ENCODE peak calls at places on chromosomes 7 and 10, in four cellular contexts. H is PC-3, Q is Caco-2, E is GM13977. D is an unnamed sample.

GRCh38 chr7:122885583-122886356 is 490 bp downstream of the CADPS2 start:
- DNase-seq in Q (peak; percentile 38), E (peak; percentile 41), H (peak; percentile 31), D (peak; percentile 46)

GRCh38 chr7:5477126-5477525 is 53.5 kb upstream of the TNRC18 start:
- DNase-seq in H (no peak), Q (no peak), E (no peak), D (no peak)

GRCh38 chr10:93992400-93993030 is 1.2 kb upstream of the PLCE1 start:
- DNase-seq in Q (no peak), E (no peak), H (peak; percentile 22), D (no peak)

GRCh38 chr10:101778781-101779543 is 3.0 kb upstream of the FGF8 start:
- DNase-seq in E (peak; percentile 74), H (no peak), Q (peak; percentile 32), D (peak; percentile 14)

GRCh38 chr10:72796042-72796441 is 97.5 kb upstream of the OIT3 start:
- DNase-seq in H (peak; percentile 59), Q (no peak), E (no peak), D (no peak)

GRCh38 chr10:63713191-63714144 is 192.3 kb downstream of the REEP3 start:
- DNase-seq in H (peak; percentile 38), E (no peak), Q (no peak), D (peak; percentile 56)

GRCh38 chr7:32905175-32905662 is 13.7 kb upstream of the KBTBD2 start:
- DNase-seq in Q (peak; percentile 50), H (no peak), E (no peak), D (peak; percentile 83)

GRCh38 chr10:18793951-18794350 is 134.7 kb downstream of the ARL5B start:
- DNase-seq in Q (no peak), E (no peak), H (peak; percentile 44), D (no peak)

GRCh38 chr10:76124230-76124629 is 692.8 kb downstream of the LRMDA start:
- DNase-seq in H (no peak), E (no peak), Q (no peak), D (no peak)

GRCh38 chr7:136326045-136326610 is 349.0 kb upstream of the MTPN start:
- DNase-seq in H (no peak), E (no peak), Q (no peak), D (no peak)

GRCh38 chr10:30581779-30582380 is 47.7 kb downstream of the LYZL2 start:
- DNase-seq in Q (no peak), H (peak; percentile 54), E (peak; percentile 46), D (peak; percentile 68)

GRCh38 chr7:148436571-148436970 is 154.0 kb upstream of the C7orf33 start:
- DNase-seq in Q (no peak), E (no peak), H (no peak), D (no peak)

GRCh38 chr7:114392686-114393085 is 21.9 kb upstream of the FOXP2 start:
- DNase-seq in Q (no peak), H (no peak), E (no peak), D (no peak)

GRCh38 chr10:49737474-49738201 is 24.5 kb downstream of the OGDHL start:
- DNase-seq in Q (no peak), H (peak; percentile 89), E (no peak), D (no peak)

GRCh38 chr7:140008755-140009610 is 53.8 kb downstream of the PARP12 start:
- DNase-seq in E (no peak), Q (no peak), H (no peak), D (no peak)

GRCh38 chr10:93771354-93771753 is 13.6 kb downstream of the LGI1 start:
- DNase-seq in Q (no peak), E (no peak), H (no peak), D (no peak)

GRCh38 chr7:118648002-118648401 is 423.5 kb downstream of the ANKRD7 start:
- DNase-seq in E (no peak), H (no peak), Q (no peak), D (no peak)
- TF ChIP-seq CTCF in E (peak; percentile 17), H (no peak), Q (no peak), D (no peak)

GRCh38 chr10:33968983-33969382 is 634.5 kb upstream of the NRP1 start:
- DNase-seq in Q (no peak), H (no peak), E (no peak), D (no peak)
- TF ChIP-seq CTCF in Q (no peak), H (no peak), E (no peak), D (no peak)

DNA sequence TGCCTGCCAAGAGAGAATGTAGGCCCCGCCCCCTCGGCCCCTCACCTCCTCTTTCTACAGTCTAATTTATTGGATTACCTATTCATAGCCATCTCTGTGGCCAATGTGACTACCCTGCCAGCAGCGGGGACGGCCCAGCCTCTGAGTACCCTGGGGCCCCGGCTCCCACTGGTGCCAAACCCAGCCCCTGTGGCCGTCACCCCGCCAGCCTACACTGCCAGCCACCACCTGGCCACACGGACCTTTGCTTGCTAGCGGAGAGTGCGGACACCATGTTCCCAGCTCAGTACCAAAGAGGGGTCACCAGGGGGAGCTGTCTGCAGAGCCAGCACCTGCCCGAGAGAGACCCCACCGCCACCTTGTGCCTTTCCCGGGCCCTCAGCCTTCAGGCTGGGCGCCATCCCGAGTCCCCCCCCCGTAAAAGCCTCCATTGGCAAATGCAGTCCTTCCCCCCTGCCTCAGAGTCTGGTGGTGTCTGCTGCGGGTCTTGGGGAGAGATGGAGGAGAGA is 511.1 kb downstream of the ZNF37A start:
- DNase-seq in E (no peak), H (no peak), Q (no peak), D (no peak)
- TF ChIP-seq CTCF in E (no peak), H (no peak), Q (no peak), D (no peak)

GRCh38 chr7:151167197-151167911 is at the start of gene GBX1:
- DNase-seq in E (no peak), H (no peak), Q (no peak), D (peak; percentile 44)
- TF ChIP-seq CTCF in E (no peak), H (no peak), Q (no peak), D (no peak)

DNA sequence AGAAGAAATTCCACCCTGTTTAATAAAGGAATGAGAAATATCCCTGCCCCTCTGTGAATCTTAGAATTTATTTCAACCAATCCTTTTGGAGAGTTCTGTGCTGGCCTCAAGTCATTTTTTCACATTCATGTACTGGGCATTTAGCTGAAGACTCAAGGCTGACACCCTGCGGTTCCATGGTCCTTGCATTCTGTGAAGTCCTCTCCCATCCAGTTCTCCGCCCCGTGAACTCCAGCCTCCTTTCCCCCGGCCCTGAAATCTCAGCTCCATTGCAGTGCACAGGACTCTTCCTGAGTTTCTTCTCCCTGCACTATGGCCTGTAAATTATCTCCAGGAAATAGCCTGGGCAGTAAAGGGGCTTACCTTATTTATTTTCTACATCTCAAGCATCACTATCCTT is 183.0 kb upstream of the KCND2 start:
- DNase-seq in H (peak; percentile 65), Q (peak; percentile 61), E (no peak), D (no peak)
- TF ChIP-seq CTCF in H (peak; percentile 59), Q (peak; percentile 8), E (no peak), D (no peak)

GRCh38 chr10:100041620-100042019 is 31.9 kb upstream of the DNMBP start:
- DNase-seq in H (no peak), Q (no peak), E (no peak), D (no peak)
- TF ChIP-seq CTCF in H (no peak), Q (no peak), E (no peak), D (no peak)

GRCh38 chr10:7605565-7606295 is 61.0 kb downstream of the ITIH5 start:
- DNase-seq in H (no peak), Q (no peak), E (no peak), D (no peak)
- TF ChIP-seq CTCF in H (no peak), Q (no peak), E (no peak), D (no peak)

GRCh38 chr10:129972145-129972965 is 8.3 kb upstream of the EBF3 start:
- DNase-seq in E (peak; percentile 25), H (no peak), Q (no peak), D (no peak)

GRCh38 chr10:129970404-129971364 is 6.6 kb upstream of the EBF3 start:
- DNase-seq in E (peak; percentile 35), H (no peak), Q (no peak), D (no peak)

GRCh38 chr10:129969528-129970264 is 5.6 kb upstream of the EBF3 start:
- DNase-seq in Q (no peak), H (no peak), E (peak; percentile 23), D (no peak)

GRCh38 chr10:129972966-129973673 is 9.0 kb upstream of the EBF3 start:
- DNase-seq in E (no peak), Q (no peak), H (no peak), D (no peak)

DNA sequence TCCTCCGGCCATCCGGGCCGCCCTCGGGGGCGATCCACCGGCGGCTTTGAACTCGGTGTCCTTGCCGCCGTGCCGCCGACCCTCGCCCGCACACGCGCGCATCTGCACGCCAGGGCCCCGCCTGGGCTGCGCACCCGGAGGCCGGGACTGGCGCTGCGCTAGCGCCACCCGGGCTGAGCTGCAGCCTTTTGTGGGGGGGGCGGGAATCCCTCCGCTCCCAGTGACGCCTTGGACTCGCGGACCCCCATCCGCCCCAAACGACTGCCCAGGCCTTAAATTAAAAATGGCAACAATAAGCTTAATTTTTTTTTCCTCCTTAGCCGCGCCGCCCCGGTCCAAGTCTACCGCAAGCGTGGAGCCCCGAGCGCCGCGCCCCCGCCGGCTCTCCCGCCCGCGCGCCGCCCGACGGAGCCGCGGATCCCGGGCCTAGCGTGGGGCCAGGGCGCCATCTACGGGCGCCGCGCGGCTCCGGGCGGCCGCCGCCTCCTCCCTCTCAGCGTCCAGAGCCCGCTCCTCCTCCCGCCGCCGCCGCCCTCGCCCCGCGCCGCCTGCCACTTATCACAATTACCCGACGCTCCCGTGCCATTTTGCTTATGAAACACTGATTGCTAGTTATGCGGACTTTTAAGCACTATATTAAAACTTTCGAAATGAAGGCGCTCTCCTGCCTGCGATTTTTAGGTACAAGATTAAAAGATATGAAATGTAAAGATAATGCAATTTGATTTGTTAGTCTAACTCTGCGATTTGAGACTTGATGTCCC is 7.5 kb upstream of the EBF3 start:
- DNase-seq in E (peak; percentile 82), H (peak; percentile 56), Q (no peak), D (peak; percentile 10)
- TF ChIP-seq CTCF in E (peak; percentile 69), H (no peak), Q (peak; percentile 50), D (no peak)

GRCh38 chr10:71064413-71065118 is 147.8 kb upstream of the UNC5B start:
- DNase-seq in Q (no peak), E (no peak), H (peak; percentile 30), D (no peak)
- TF ChIP-seq CTCF in Q (peak; percentile 17), E (no peak), H (peak; percentile 62), D (no peak)

GRCh38 chr7:25376207-25376606 is 147.9 kb upstream of the NPVF start:
- DNase-seq in E (no peak), H (no peak), Q (no peak), D (no peak)
- TF ChIP-seq CTCF in E (no peak), H (no peak), Q (no peak), D (no peak)

D was measured in Calu3.